ENCODE peak calls at places on chromosomes 5 and 9, in four cellular contexts. D, C, Y and T are unnamed samples. For H3K4me1, the result is how much of the 10 kb centered on the place peaks cover.

GRCh38 chr9:101307041-101307440 is 77.8 kb downstream of the BAAT start:
- DNase-seq in D (no peak), C (no peak), Y (no peak), T (no peak)

GRCh38 chr5:115785395-115786009 is 31.0 kb downstream of the CDO1 start:
- DNase-seq in D (no peak), C (no peak), Y (no peak), T (no peak)

GRCh38 chr5:53469946-53470687 is 10.3 kb upstream of the FST start:
- DNase-seq in D (no peak), C (no peak), Y (no peak), T (no peak)

GRCh38 chr5:14141764-14142163 is 1.4 kb upstream of the TRIO start:
- DNase-seq in D (no peak), C (no peak), Y (no peak), T (no peak)

GRCh38 chr5:15993934-15994333 is 185.7 kb downstream of the MARCHF11 start:
- DNase-seq in D (no peak), C (no peak), Y (no peak), T (no peak)

GRCh38 chr5:131570757-131571156 is 64.3 kb downstream of the RAPGEF6 start:
- DNase-seq in D (no peak), C (no peak), Y (no peak), T (no peak)

GRCh38 chr5:73222173-73222572 is 49.2 kb downstream of the TMEM174 start:
- DNase-seq in D (no peak), C (no peak), Y (no peak), T (no peak)

GRCh38 chr5:37133939-37134338 is 115.2 kb downstream of the CPLANE1 start:
- DNase-seq in D (no peak), C (no peak), Y (no peak), T (no peak)

GRCh38 chr5:151002250-151002649 is 18.1 kb upstream of the GPX3 start:
- DNase-seq in D (no peak), C (no peak), Y (no peak), T (no peak)

GRCh38 chr9:7523644-7524043 is 275.9 kb downstream of the DMAC1 start:
- DNase-seq in D (no peak), C (no peak), Y (no peak), T (no peak)

GRCh38 chr9:129745186-129745585 is 7.7 kb downstream of the PTGES start:
- DNase-seq in D (no peak), C (no peak), Y (no peak), T (no peak)

GRCh38 chr9:129739432-129739831 is 13.4 kb downstream of the PTGES start:
- DNase-seq in D (no peak), C (no peak), Y (no peak), T (no peak)

GRCh38 chr9:129737479-129738269 is 15.2 kb downstream of the PTGES start:
- DNase-seq in D (peak), C (peak), Y (peak), T (peak)

GRCh38 chr9:129740174-129740573 is 12.7 kb downstream of the PTGES start:
- DNase-seq in D (no peak), C (no peak), Y (no peak), T (no peak)

DNA sequence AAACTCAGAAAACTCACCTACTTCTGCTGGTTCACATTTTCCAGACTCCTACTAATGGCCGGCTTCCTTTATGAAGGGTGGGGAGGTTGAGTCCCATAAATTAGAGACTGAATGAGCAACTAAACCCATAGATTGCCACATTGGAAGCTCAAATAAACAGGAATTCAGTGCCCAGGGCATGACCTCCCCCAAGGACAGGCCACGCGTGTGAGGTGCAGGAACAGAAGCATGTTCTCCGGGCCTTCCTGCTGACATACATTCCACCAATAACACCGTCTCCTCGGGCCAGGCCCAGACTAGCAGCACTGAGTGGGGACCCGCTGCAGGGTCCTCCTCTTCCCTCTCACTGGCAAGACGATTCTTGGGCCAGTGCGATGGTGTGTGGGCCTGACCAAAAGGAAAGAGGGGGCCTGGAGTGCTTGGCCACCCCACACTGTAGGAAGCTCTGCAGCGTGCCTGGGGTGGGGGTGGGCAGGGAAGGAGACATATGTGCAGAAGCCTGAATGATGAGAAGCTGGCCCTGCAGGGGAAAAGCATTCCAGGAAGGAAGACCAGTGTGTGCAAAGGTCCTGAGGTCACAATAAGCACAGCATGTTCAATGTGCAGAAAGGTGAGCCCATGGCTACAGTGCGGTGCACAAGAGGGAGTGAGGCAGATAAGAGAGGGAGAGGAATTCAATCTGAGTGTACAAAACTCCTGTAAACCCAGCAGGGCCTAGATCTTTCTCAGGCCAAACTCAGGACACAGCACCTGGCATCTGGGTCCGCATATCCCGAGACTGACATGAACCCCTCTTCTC is 12.0 kb downstream of the PTGES start:
- DNase-seq in D (no peak), C (no peak), Y (no peak), T (no peak)
- H3K27ac ChIP-seq in D (no peak), C (no peak), Y (no peak), T (no peak)

GRCh38 chr9:22211588-22212360 is 202.7 kb upstream of the CDKN2B start:
- DNase-seq in D (no peak), C (no peak), Y (no peak), T (no peak)
- H3K4me1 ChIP-seq in D (under half), C (under half), Y (under half), T (under half)

DNA sequence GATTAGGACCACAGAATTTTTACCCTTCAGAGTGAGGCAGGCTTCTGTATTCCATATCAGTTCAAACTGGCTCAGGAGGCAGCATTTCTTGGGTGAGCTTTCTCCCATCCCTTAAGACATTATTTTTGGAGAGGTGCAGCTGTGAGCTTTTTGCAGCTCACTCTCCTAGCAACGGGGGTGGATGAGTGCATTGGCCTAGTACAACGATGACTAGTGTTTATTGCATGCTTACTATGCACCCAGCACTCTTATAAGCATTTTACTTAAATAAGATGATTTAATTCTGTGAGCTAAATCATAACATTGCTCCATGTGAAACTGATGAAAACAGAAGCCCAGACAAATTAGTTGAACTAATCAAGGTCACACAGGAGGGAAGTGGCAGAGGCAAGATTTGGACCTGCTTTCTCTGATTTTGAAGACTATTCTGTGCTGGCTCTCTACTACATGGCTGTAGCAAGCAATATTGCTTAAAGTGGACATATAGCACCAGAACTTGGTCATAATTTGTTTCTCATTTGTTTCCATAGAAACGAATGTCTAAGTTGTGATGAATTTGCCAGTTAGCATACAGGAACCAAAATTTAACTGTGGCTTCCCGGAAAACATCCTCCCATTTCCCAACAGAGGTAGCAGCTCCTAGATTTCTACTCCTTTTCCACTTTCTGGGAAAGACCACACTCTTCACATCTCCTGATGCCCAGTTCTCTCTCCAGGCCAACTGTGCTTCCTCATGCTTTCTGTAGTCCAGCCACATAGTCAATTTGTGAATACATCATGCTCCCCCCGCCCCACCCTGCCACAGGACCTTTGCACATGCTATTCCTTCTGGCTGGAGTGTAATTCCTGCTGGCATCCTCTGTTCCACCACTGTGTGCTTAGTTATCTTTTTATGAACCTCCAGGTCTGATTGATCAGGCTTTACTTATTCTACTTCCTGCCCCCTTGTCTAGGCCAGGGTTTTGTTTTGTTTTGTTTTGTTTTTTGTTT is 372.2 kb upstream of the RIOK2 start:
- DNase-seq in D (no peak), C (no peak), Y (no peak), T (no peak)
- H3K27ac ChIP-seq in D (no peak), C (no peak), Y (no peak), T (no peak)

DNA sequence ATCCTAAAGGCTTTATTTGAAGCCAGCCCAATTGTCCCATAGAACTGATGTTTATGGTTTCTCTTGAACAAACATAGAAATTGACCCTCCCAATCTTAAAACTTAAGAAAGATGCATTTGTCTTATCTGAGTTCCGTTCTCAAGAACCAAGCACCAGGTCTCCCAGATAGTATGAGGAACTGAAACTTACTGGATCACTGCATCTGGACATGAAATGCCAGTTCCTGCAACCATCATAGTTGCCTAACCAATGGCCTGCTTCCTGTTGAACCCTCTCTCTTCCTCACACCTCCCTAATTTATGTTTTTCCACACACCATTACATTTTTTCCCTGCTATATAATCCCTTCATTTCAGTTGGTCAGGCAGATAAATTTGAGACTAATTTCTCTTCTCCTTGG is 478.9 kb downstream of the HTR1A start:
- DNase-seq in D (no peak), C (no peak), Y (no peak), T (no peak)
- H3K4me1 ChIP-seq in D (under half), C (under half), Y (under half), T (under half)

GRCh38 chr9:3931996-3932906 is 367.6 kb downstream of the GLIS3 start:
- DNase-seq in D (no peak), C (no peak), Y (no peak), T (no peak)

GRCh38 chr9:3941758-3942157 is 358.1 kb downstream of the GLIS3 start:
- DNase-seq in D (no peak), C (no peak), Y (no peak), T (no peak)

GRCh38 chr9:3931058-3931457 is 368.8 kb downstream of the GLIS3 start:
- DNase-seq in D (no peak), C (no peak), Y (no peak), T (no peak)

GRCh38 chr9:3939820-3940219 is 360.0 kb downstream of the GLIS3 start:
- DNase-seq in D (no peak), C (no peak), Y (no peak), T (no peak)

GRCh38 chr9:3936520-3937235 is 363.2 kb downstream of the GLIS3 start:
- DNase-seq in D (no peak), C (peak), Y (peak), T (no peak)
- H3K27ac ChIP-seq in D (no peak), C (no peak), Y (peak), T (no peak)

GRCh38 chr5:10610058-10610457 is 46.2 kb downstream of the ANKRD33B start:
- DNase-seq in D (no peak), C (no peak), Y (no peak), T (no peak)
- H3K4me1 ChIP-seq in D (under half), C (under half), Y (under half), T (under half)